ENCODE peak calls at places on chromosomes 7 and 10, in six cellular contexts. Q is GM03348, P is pons, I is kidney epithelial cell, K is WTC11, T is endothelial cell. H is an unnamed sample.

GRCh38 chr7:45267262-45267661 is 109.7 kb downstream of the RAMP3 start:
- DNase-seq in Q (no peak), P (no peak), I (no peak), K (no peak), T (no peak), H (no peak)

GRCh38 chr10:57664815-57665214 is 602.9 kb downstream of the IPMK start:
- DNase-seq in Q (no peak), P (no peak), I (no peak), K (no peak), T (no peak), H (no peak)

GRCh38 chr7:133139350-133139749 is 57.5 kb upstream of the CHCHD3 start:
- DNase-seq in Q (peak), P (no peak), I (peak), K (peak), T (peak), H (no peak)

GRCh38 chr7:46933596-46933995 is 648.3 kb downstream of the TNS3 start:
- DNase-seq in Q (peak), P (no peak), I (no peak), K (no peak), T (no peak), H (no peak)

GRCh38 chr10:6513509-6513908 is 66.6 kb downstream of the PRKCQ start:
- DNase-seq in Q (no peak), P (no peak), I (no peak), K (no peak), T (no peak), H (no peak)

GRCh38 chr10:46306550-46307184 is 19.9 kb downstream of the ANTXRL start:
- DNase-seq in Q (no peak), P (no peak), I (no peak), K (no peak), T (no peak), H (no peak)

GRCh38 chr10:95237376-95238170 is 43.5 kb downstream of the ACSM6 start:
- DNase-seq in Q (no peak), P (no peak), I (no peak), K (no peak), T (no peak), H (no peak)

GRCh38 chr7:127119517-127119916 is 133.2 kb downstream of the GRM8 start:
- DNase-seq in Q (no peak), P (no peak), I (no peak), K (no peak), T (no peak), H (no peak)

GRCh38 chr10:74620626-74621025 is 205.8 kb upstream of the KAT6B start:
- DNase-seq in Q (no peak), P (no peak), I (no peak), K (no peak), T (no peak), H (no peak)